ENCODE peak calls at places on chromosome X, in six cellular contexts. B, D, X, V, Q and K are unnamed samples.

GRCh38 chrX:37993857-37994619 is 12.3 kb upstream of the SYTL5 start:
- DNase-seq in Q (no peak), V (no peak), D (no peak), B (no peak), X (no peak), K (no peak)

GRCh38 chrX:69305333-69306062 is 140.2 kb upstream of the PJA1 start:
- DNase-seq in X (no peak), B (no peak), D (no peak), V (no peak), Q (no peak), K (no peak)

GRCh38 chrX:119477812-119478232 is 9.6 kb downstream of the SLC25A5 start:
- DNase-seq in V (no peak), X (no peak), D (peak; percentile 97), B (no peak), Q (no peak), K (no peak)

GRCh38 chrX:24513416-24513815 is 48.3 kb downstream of the PDK3 start:
- DNase-seq in Q (peak; percentile 55), V (no peak), X (no peak), D (no peak), B (no peak), K (no peak)

GRCh38 chrX:49186125-49187027 is at the start of gene PRICKLE3:
- DNase-seq in X (no peak), Q (peak; percentile 80), D (peak; percentile 46), B (peak; percentile 84), V (no peak), K (no peak)

GRCh38 chrX:141668371-141668770 is 30.2 kb downstream of the SPANXD start:
- DNase-seq in B (no peak), D (peak; percentile 17), Q (no peak), X (no peak), V (no peak), K (no peak)

GRCh38 chrX:107442914-107443527 is 6.4 kb upstream of the FRMPD3 start:
- DNase-seq in B (no peak), D (no peak), Q (no peak), X (no peak), V (no peak), K (no peak)

GRCh38 chrX:47145408-47146120 is 543 bp downstream of the RBM10 start:
- DNase-seq in V (no peak), B (peak; percentile 23), D (no peak), X (no peak), Q (no peak), K (no peak)

GRCh38 chrX:121433289-121433688 is 385.9 kb downstream of the GLUD2 start:
- DNase-seq in X (no peak), Q (no peak), B (no peak), V (no peak), D (no peak), K (no peak)

GRCh38 chrX:153640045-153640686 is 6.8 kb upstream of the DUSP9 start:
- DNase-seq in D (no peak), B (no peak), X (no peak), V (no peak), Q (no peak), K (no peak)

GRCh38 chrX:3532571-3532970 is 180.9 kb downstream of the PRKX start:
- DNase-seq in X (no peak), V (no peak), Q (no peak), D (no peak), B (no peak), K (no peak)

GRCh38 chrX:15804563-15804962 is 14.3 kb downstream of the ZRSR2 start:
- DNase-seq in V (no peak), Q (no peak), X (no peak), D (no peak), B (no peak), K (no peak)

GRCh38 chrX:125203379-125203736 is 116.3 kb upstream of the TEX13C start:
- DNase-seq in V (no peak), D (no peak), X (no peak), Q (peak; percentile 48), B (no peak), K (no peak)

GRCh38 chrX:102599950-102600579 is 750 bp downstream of the ARMCX5 start:
- DNase-seq in Q (no peak), D (peak; percentile 43), V (no peak), B (no peak), X (no peak), K (no peak)

GRCh38 chrX:27675493-27675892 is 85.3 kb downstream of the DCAF8L2 start:
- DNase-seq in B (no peak), Q (no peak), V (no peak), D (peak; percentile 67), X (no peak), K (no peak)

GRCh38 chrX:49878834-49879655 is at the start of gene USP27X:
- DNase-seq in V (peak; percentile 89), B (peak; percentile 87), D (peak; percentile 86), Q (peak; percentile 83), X (peak; percentile 54), K (peak; percentile 42)

GRCh38 chrX:13506574-13506973 is 62.8 kb upstream of the EGFL6 start:
- DNase-seq in Q (no peak), B (peak; percentile 61), V (no peak), D (peak; percentile 35), X (peak; percentile 38), K (no peak)

GRCh38 chrX:47133493-47133892 is 11.0 kb downstream of the NDUFB11 start:
- DNase-seq in B (no peak), X (no peak), Q (no peak), V (no peak), D (no peak), K (no peak)